ENCODE peak calls at places on chromosome 18, in ten cellular contexts. T is fibroblast of the aortic adventitia, M is GM12865, E is glutamatergic neuron, Z is GM12864, Q is hepatocyte, N is mesothelial cell of epicardium, K is nephron progenitor cell, S is AG10803, J is WTC11. O is an unnamed sample.

GRCh38 chr18:35215026-35215425 is 25.8 kb upstream of the ZNF397 start:
- DNase-seq in Q (no peak), S (no peak), J (no peak), M (no peak), N (no peak), T (no peak), K (no peak), E (no peak), Z (no peak), O (no peak)

GRCh38 chr18:64219511-64219910 is 70.6 kb upstream of the LINC00305 start:
- DNase-seq in J (no peak), M (no peak), Z (no peak), N (no peak), Q (no peak), K (no peak), E (no peak), S (no peak), T (no peak), O (no peak)

GRCh38 chr18:45654677-45655076 is 39.4 kb downstream of the SLC14A2 start:
- DNase-seq in Z (no peak), T (no peak), K (no peak), E (no peak), J (no peak), M (no peak), Q (no peak), N (no peak), S (no peak), O (no peak)

GRCh38 chr18:59067873-59068272 is 71.8 kb upstream of the SEC11C start:
- DNase-seq in Z (no peak), J (peak), S (no peak), Q (peak), T (peak), E (peak), M (peak), N (no peak), K (peak), O (no peak)

GRCh38 chr18:59129964-59130703 is 9.6 kb upstream of the SEC11C start:
- DNase-seq in E (no peak), Z (no peak), N (no peak), K (no peak), J (no peak), Q (no peak), M (no peak), S (no peak), T (no peak), O (no peak)

GRCh38 chr18:50194623-50195532 is at the start of gene MYO5B:
- DNase-seq in S (no peak), N (peak), J (peak), M (peak), E (peak), K (peak), T (no peak), Z (no peak), Q (peak), O (peak)

GRCh38 chr18:74496508-74497307 is 545 bp downstream of the CNDP2 start:
- DNase-seq in E (peak), S (peak), N (no peak), K (peak), M (peak), T (peak), J (peak), Q (peak), Z (no peak), O (no peak)

GRCh38 chr18:50079571-50080295 is 115.2 kb downstream of the MYO5B start:
- DNase-seq in S (no peak), Q (no peak), T (no peak), J (no peak), Z (no peak), N (no peak), K (no peak), E (no peak), M (no peak), O (no peak)

GRCh38 chr18:37565985-37566478 is 434 bp upstream of the CELF4 start:
- DNase-seq in K (peak), Q (peak), T (peak), Z (no peak), S (peak), J (peak), E (peak), M (no peak), N (peak), O (peak)

GRCh38 chr18:58605027-58606020 is 23.6 kb downstream of the ALPK2 start:
- DNase-seq in N (no peak), K (no peak), E (no peak), Q (no peak), J (no peak), S (peak), Z (no peak), T (peak), M (peak), O (no peak)

GRCh38 chr18:60984496-60984895 is 348.7 kb upstream of the CDH20 start:
- DNase-seq in Q (no peak), T (peak), E (no peak), M (no peak), K (no peak), N (no peak), S (peak), J (no peak), Z (no peak), O (no peak)

GRCh38 chr18:11149441-11150270 is at the start of gene PIEZO2:
- DNase-seq in J (peak), Z (peak), S (peak), N (peak), E (peak), Q (peak), M (peak), K (peak), T (peak), O (peak)

GRCh38 chr18:52046842-52047241 is 293.2 kb upstream of the DCC start:
- DNase-seq in J (no peak), N (no peak), S (no peak), Z (no peak), K (no peak), E (peak), T (no peak), M (no peak), Q (no peak), O (no peak)

GRCh38 chr18:25587545-25587944 is 235.6 kb upstream of the ZNF521 start:
- DNase-seq in Z (no peak), S (no peak), J (no peak), T (no peak), M (no peak), Q (no peak), N (no peak), E (no peak), K (no peak), O (no peak)

GRCh38 chr18:24111936-24112335 is 26.9 kb upstream of the CABYR start:
- DNase-seq in J (no peak), K (no peak), M (no peak), T (no peak), Q (no peak), N (no peak), E (no peak), Z (no peak), S (no peak), O (no peak)

GRCh38 chr18:23340661-23341060 is 112.4 kb upstream of the RIOK3 start:
- DNase-seq in Z (no peak), J (no peak), M (no peak), N (no peak), S (peak), T (peak), E (no peak), Q (peak), K (peak), O (no peak)

GRCh38 chr18:73283032-73283431 is 415.2 kb upstream of the NETO1 start:
- DNase-seq in T (no peak), E (no peak), S (peak), K (no peak), J (no peak), N (no peak), M (no peak), Z (no peak), Q (no peak), O (no peak)

GRCh38 chr18:77572537-77572936 is 322.9 kb downstream of the GALR1 start:
- DNase-seq in S (no peak), E (no peak), N (no peak), T (no peak), K (no peak), M (no peak), Z (no peak), J (no peak), Q (no peak), O (no peak)

GRCh38 chr18:47050468-47050867 is 15.0 kb upstream of the ELOA2 start:
- DNase-seq in Q (peak), E (no peak), K (no peak), J (no peak), S (peak), N (no peak), M (peak), Z (peak), T (peak), O (peak)

GRCh38 chr18:74596959-74597661 is 560 bp upstream of the ZNF407 start:
- DNase-seq in S (peak), J (peak), Z (peak), E (peak), Q (peak), T (no peak), N (peak), M (peak), K (peak), O (peak)

GRCh38 chr18:36546876-36547275 is 249.4 kb downstream of the FHOD3 start:
- DNase-seq in J (no peak), M (no peak), E (no peak), S (no peak), N (no peak), Z (no peak), T (no peak), Q (no peak), K (no peak), O (no peak)

GRCh38 chr18:59388180-59388579 is 29.1 kb upstream of the LMAN1 start:
- DNase-seq in M (no peak), J (no peak), Q (no peak), N (no peak), T (no peak), E (no peak), K (no peak), S (no peak), Z (no peak), O (no peak)

GRCh38 chr18:52312321-52312720 is 27.7 kb upstream of the DCC start:
- DNase-seq in J (no peak), M (no peak), E (no peak), T (no peak), N (no peak), Z (no peak), S (no peak), K (no peak), Q (no peak), O (no peak)

GRCh38 chr18:3596324-3597158 is 146.6 kb downstream of the TGIF1 start:
- DNase-seq in N (no peak), E (peak), K (peak), M (peak), S (no peak), Z (peak), J (no peak), Q (peak), T (no peak), O (peak)

DNA sequence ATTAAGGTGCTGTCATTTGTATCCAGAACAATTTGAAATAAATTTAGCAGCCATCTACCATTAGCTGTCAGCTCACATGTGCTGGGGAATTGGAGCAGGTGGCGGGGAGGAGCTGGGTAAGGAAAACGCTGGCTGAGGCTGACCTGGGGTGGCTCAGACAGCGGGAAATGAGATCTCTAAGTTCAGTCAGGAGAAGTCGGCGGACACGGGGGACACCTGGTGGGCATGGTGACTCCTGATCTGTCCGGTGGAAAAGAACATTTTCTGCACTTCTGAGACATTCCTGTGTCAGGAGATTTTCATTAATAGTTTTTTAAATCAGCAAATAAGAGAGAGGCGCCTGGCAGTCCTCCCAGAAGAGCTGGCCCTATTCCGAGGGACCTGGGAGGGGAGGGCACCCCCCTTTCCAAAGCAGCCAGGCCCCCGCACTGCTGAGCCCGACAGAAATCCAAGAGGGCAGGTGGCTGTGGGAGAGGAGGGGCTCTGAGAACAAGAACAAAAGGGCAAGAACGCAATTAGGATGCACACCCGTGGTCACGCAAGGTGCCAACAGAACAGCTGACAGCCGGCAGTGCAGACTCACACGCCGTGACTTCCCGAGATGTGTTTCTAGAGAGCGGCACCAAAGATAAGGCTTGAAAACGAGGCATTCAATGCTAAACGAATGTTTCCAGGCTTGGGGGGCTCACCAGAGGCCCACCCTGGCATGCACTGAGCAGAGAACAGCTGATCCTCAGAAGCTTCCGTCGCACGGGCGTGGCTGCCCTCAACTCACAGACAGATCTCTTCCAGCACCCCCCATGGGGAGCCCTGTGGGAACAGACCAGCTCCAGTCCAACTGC is 26.4 kb downstream of the SLC66A2 start:
- DNase-seq in K (no peak), Q (no peak), N (no peak), J (peak), Z (no peak), S (no peak), T (no peak), M (no peak), E (no peak), O (no peak)
- TF ChIP-seq CTCF in K (no peak), Q (no peak), N (no peak), J (no peak), Z (no peak), S (no peak), T (no peak), M (no peak), E (no peak), O (no peak)

DNA sequence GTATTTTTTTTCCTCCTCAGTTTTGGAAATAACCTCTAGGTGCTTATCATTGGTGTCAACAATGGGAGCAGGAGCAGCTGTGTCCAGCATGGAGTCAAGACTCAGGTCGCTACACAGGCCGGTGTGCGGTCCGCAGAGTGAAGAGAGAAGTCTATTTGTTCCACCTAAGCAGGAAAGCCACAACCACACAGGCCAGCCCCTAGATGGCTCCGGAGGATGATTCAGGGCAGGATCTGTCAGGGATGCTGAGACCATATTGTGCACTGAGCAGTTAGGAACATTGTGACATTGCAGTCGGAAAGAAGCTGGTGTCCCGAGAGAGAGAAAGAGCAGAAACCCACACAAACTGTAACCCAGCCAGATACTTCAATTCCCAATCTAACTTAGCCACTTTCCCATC is 136.9 kb downstream of the GAREM1 start:
- DNase-seq in T (no peak), E (peak), S (no peak), K (no peak), Q (no peak), M (no peak), J (no peak), N (no peak), Z (no peak), O (no peak)
- TF ChIP-seq CTCF in T (no peak), E (no peak), S (no peak), K (no peak), Q (no peak), M (no peak), J (no peak), N (no peak), Z (no peak), O (no peak)

DNA sequence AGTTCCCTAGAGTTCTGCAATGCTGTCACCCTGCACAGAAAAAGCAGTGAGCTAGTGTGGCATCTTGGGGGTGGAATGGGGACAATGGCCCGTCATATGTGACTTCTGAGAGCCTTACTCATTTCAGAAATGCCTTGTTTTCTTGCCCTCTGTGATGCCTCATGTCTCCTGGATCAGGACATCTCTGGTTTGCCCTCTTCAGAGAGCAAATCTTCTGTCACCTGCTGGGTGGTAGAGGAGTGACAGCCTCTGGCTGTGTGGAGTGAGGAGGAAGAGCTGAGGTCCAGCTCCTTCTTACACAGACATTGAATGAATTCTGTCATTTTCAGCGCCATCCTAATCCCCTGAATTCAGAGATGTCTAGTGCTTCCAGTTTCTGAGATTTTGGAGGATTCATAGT is 55.6 kb upstream of the PHLPP1 start:
- DNase-seq in M (peak), E (no peak), Q (no peak), S (no peak), Z (no peak), T (no peak), K (no peak), N (no peak), J (no peak), O (no peak)
- TF ChIP-seq CTCF in M (peak), E (no peak), Q (no peak), S (no peak), Z (no peak), T (no peak), K (no peak), N (no peak), J (no peak), O (no peak)

DNA sequence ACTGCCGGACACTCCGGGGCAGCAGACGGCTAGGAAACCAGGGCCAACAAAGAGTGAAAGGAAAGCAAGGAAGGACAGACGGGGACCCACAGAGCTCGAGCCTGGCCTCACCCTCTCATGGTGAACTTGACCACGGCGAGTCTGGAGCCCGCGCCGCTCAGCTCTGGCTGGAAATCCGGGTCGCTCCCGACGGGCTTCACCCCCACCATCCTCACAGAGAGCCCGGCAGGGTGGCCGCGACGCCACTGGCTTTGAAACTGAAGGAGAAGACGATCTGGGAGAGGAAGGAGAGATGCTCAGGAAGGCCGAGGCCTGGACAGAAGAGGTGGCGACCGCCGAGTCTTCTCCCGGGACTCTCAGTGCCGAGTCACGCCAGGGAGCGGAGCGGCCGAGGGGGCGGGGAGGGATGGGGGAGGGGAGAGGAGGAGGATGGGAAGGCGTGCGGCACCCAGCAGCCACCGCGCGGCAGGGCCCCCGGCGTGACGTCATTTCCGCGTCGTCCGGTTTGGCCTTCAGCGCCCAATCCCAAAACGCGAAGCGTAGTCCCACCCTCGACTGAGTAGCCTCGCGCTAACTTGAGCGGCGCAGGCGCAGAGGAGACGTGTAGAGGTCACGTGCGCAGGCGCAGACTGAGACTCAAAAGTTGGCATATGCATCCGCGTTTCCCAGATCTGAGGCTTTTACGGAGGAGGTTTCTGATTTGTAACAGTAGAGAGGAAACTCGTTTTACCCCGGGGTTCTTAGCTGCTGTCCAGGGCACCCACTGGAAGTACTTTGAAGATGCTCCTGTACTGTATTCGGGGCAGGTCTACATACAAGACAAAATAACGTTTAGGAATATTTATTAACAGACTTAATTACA is at the start of gene TXNL1:
- DNase-seq in J (peak), Z (peak), S (peak), T (peak), M (peak), Q (peak), K (peak), E (peak), N (peak), O (peak)
- TF ChIP-seq CTCF in J (no peak), Z (no peak), S (no peak), T (no peak), M (no peak), Q (no peak), K (no peak), E (no peak), N (no peak), O (no peak)

DNA sequence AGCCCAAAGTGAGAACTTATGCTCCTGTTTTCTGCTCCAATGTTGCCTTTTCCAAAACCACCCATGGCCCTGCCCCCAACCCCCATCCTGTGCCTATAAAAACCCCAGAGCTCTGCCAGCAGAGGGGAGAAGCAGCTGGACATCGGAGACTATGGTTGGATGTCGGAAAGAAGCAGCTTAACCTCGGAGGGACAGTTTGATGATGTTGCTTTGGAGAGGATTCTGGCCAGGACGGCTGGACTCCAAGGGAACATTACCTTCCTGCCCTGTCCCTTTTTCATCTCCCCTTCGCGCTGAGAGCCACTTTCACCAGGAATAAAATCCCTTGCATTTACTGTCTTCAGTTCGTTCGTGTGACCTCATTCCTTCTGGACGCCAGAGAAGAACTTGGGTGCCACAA is 158.4 kb downstream of the PTPRM start:
- DNase-seq in T (no peak), N (no peak), M (no peak), S (no peak), Q (no peak), K (no peak), E (no peak), Z (no peak), J (no peak), O (no peak)
- TF ChIP-seq CTCF in T (no peak), N (no peak), M (no peak), S (no peak), Q (no peak), K (no peak), E (no peak), Z (no peak), J (no peak), O (no peak)

GRCh38 chr18:744824-745597 is 32.6 kb upstream of the ENOSF1 start:
- DNase-seq in M (no peak), K (no peak), S (no peak), Q (no peak), N (no peak), E (no peak), Z (no peak), J (no peak), T (no peak), O (no peak)

DNA sequence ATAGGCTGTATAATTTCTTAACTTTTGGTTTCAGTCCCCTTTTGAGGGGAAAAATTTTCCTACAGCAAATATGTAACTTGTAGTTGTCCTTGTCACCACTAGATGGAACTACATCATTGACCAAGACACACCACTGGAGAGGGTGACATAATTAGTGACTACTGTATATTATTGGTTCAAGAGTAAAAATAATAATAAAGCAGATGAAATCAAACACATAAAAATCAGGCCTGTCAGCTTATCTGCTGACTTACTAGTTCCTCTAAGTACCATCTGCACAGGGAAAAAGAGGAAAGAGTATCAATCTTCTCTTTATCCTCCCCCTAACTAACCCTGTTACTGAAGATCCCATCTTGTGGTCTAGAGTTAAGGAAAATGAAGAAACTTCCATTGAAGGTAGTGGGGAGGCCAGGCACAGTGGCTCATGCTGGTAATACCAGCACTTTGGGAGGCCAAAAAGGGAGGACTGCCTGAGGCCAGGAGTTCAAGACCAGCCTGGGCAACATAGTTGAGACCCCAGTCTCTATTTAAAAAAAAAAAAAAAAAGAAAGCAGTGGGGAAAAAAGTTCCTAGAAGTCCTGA is 29.6 kb upstream of the ENOSF1 start:
- DNase-seq in M (peak), N (no peak), S (peak), J (no peak), T (peak), K (no peak), Z (peak), Q (peak), E (no peak), O (peak)
- TF ChIP-seq CTCF in M (peak), N (peak), S (peak), J (peak), T (peak), K (peak), Z (peak), Q (peak), E (peak), O (peak)

GRCh38 chr18:62399781-62400308 is 74.7 kb downstream of the TNFRSF11A start:
- DNase-seq in Z (no peak), N (no peak), S (no peak), J (peak), K (no peak), T (no peak), M (peak), E (no peak), Q (peak), O (no peak)
- TF ChIP-seq CTCF in Z (peak), N (peak), S (peak), J (no peak), K (peak), T (no peak), M (peak), E (no peak), Q (peak), O (no peak)

O was measured in GM13976.